ENCODE peak calls at places on chromosome 11, in nine cellular contexts. N is trophoblast cell, R is heart right ventricle, I is endodermal cell, Y is breast epithelium, P is prostate gland, E is heart left ventricle, O is foreskin keratinocyte, J is MM.1S. A is an unnamed sample. For H3K4me1, the result is how much of the 10 kb centered on the place peaks cover.

GRCh38 chr11:103465555-103466140 is 356.4 kb downstream of the DYNC2H1 start:
- DNase-seq in N (no peak), R (no peak), I (no peak), Y (no peak), P (no peak), E (no peak), O (no peak), J (peak), A (no peak)

GRCh38 chr11:130413383-130414106 is 14.9 kb downstream of the ADAMTS8 start:
- DNase-seq in N (peak), R (no peak), I (no peak), Y (no peak), P (no peak), E (no peak), O (peak), J (no peak), A (no peak)

GRCh38 chr11:29781268-29781667 is 235.6 kb downstream of the KCNA4 start:
- DNase-seq in N (no peak), R (peak), I (no peak), Y (no peak), P (no peak), E (peak), O (no peak), J (no peak), A (no peak)

GRCh38 chr11:112797072-112797471 is 164.1 kb upstream of the NCAM1 start:
- DNase-seq in N (peak), R (no peak), I (peak), Y (no peak), P (no peak), E (no peak), O (no peak), J (no peak), A (no peak)

GRCh38 chr11:44634401-44635281 is 69.2 kb downstream of the CD82 start:
- DNase-seq in N (no peak), R (peak), I (peak), Y (no peak), P (peak), E (peak), O (peak), J (no peak), A (no peak)

GRCh38 chr11:31641477-31642062 is 132.0 kb downstream of the ELP4 start:
- DNase-seq in N (peak), R (no peak), I (peak), Y (no peak), P (peak), E (no peak), O (peak), J (no peak), A (no peak)

GRCh38 chr11:47731466-47731865 is 16.3 kb upstream of the AGBL2 start:
- DNase-seq in N (no peak), R (no peak), I (no peak), Y (no peak), P (no peak), E (no peak), O (no peak), J (no peak), A (no peak)

GRCh38 chr11:134226806-134227325 is 2.4 kb downstream of the VPS26B start:
- DNase-seq in N (no peak), R (no peak), I (no peak), Y (no peak), P (no peak), E (no peak), O (no peak), J (no peak), A (no peak)

GRCh38 chr11:110828086-110828485 is 115.8 kb upstream of the ARHGAP20 start:
- DNase-seq in N (no peak), R (no peak), I (no peak), Y (no peak), P (no peak), E (no peak), O (no peak), J (no peak), A (no peak)

GRCh38 chr11:3808846-3809623 is 675 bp downstream of the PGAP2 start:
- DNase-seq in N (peak), R (no peak), I (peak), Y (no peak), P (peak), E (no peak), O (peak), J (peak), A (peak)

GRCh38 chr11:111137846-111138245 is 107.7 kb upstream of the POU2AF2 start:
- DNase-seq in N (no peak), R (no peak), I (no peak), Y (no peak), P (peak), E (no peak), O (no peak), J (no peak), A (no peak)

GRCh38 chr11:77411717-77412441 is 62.0 kb downstream of the PAK1 start:
- DNase-seq in N (peak), R (peak), I (peak), Y (peak), P (peak), E (peak), O (peak), J (peak), A (peak)

GRCh38 chr11:124194696-124195418 is 11.7 kb downstream of the OR10D3 start:
- DNase-seq in N (peak), R (no peak), I (peak), Y (no peak), P (no peak), E (no peak), O (peak), J (peak), A (no peak)

GRCh38 chr11:15936011-15936410 is 420.3 kb downstream of the SOX6 start:
- DNase-seq in N (no peak), R (no peak), I (no peak), Y (no peak), P (no peak), E (no peak), O (no peak), J (no peak), A (no peak)

GRCh38 chr11:109486129-109486528 is 64.1 kb downstream of the C11orf87 start:
- DNase-seq in N (no peak), R (no peak), I (no peak), Y (no peak), P (no peak), E (no peak), O (no peak), J (no peak), A (no peak)

GRCh38 chr11:72426758-72427157 is 7.6 kb downstream of the CLPB start:
- DNase-seq in N (no peak), R (no peak), I (no peak), Y (no peak), P (no peak), E (no peak), O (no peak), J (no peak), A (no peak)

DNA sequence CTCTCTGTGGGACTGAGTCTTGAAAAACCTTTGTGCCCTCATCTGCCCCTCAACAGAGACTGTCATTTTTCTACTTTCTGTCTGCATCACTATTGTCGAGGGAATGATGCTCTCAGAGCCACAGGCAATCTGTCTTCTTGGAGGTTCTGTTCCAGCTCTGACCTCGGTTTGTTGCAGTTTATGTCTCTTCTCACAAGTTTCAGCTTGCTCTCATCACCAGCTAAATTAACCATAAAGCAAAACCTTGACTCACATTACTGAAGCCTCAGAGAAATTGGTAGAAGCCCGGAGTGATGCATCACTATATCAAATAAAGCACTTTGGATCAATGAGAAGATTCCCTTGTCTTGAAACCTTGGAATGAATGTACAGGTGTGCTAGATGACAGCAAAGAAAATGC is 60.6 kb upstream of the BLID start:
- DNase-seq in N (no peak), R (no peak), I (no peak), Y (no peak), P (no peak), E (no peak), O (peak), J (no peak), A (no peak)
- H3K27ac ChIP-seq in N (no peak), R (no peak), I (no peak), Y (no peak), P (no peak), E (no peak), O (no peak), J (no peak), A (no peak)

DNA sequence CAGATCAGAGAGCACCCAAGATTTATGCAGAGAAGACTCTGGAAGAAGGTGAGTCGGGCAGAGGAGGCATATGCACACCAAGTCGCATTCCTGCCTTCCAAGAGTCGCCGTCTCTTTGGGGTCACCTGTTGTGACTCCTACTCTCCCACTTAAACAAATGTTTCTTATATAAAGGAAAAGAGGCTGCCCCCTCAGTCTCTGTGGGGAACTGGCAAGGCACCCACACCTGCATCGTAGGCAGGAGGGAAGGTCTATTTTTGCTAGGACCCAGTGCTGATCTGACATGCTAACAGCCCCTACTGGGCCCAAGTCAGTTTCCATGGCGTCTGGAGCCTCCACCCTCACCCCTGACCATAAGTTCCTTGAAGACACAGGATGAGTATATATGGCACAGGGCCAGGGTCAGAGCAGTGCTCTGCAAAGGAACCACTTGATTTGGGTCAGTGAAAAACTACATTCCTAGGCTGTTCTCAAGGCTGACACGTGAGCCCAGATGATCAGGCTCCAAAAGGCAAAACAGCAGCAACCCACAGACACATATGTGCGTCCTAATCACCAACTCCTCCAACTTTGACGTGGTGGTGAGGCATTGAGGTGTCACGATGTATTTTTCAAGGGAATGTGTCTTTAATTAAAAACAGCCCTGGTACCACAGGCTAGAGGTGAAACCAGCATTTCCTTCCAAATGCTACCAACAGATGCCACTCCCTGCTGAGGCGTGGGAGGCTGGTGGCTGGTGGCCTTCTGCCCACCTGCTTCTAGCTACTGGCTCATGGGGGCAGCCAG is 55.6 kb upstream of the CSNK2A3 start:
- DNase-seq in N (no peak), R (no peak), I (no peak), Y (no peak), P (no peak), E (no peak), O (no peak), J (no peak), A (no peak)
- H3K4me1 ChIP-seq in N (under half), R (under half), I (under half), Y (under half), P (under half), E (under half), O (under half), J (under half), A (under half)

GRCh38 chr11:95148938-95149337 is 59.3 kb downstream of the ENDOD1 start:
- DNase-seq in N (no peak), R (no peak), I (no peak), Y (no peak), P (no peak), E (no peak), O (no peak), J (no peak), A (no peak)
- H3K27ac ChIP-seq in N (no peak), R (peak), I (no peak), Y (peak), P (no peak), E (no peak), O (no peak), J (no peak), A (no peak)

DNA sequence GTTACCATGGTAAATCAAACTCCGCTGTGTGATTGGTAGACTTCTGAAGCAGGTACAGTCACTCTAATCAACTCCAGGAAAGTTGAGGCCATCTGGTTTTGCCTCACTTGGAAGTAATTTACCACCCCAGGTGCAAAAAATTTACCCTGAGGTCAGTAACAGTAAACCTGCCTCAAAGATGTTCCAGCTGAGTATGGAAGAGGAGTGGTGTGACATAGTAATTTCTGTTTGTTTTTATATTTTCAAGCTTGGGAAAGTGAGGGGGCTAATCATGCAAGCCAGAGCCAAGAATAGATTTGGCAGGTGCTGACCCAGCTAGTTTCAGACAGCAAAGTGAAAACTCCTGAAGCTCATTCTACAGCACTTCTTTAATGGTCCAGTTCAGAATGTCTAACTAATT is 691.6 kb downstream of the NTM start:
- DNase-seq in N (no peak), R (no peak), I (no peak), Y (no peak), P (no peak), E (no peak), O (peak), J (peak), A (no peak)
- H3K4me1 ChIP-seq in N (under half), R (under half), I (under half), Y (under half), P (under half), E (under half), O (half or more), J (under half), A (under half)

GRCh38 chr11:116422976-116423375 is 349.8 kb downstream of the BUD13 start:
- DNase-seq in N (no peak), R (no peak), I (peak), Y (no peak), P (no peak), E (no peak), O (no peak), J (no peak), A (no peak)
- H3K27ac ChIP-seq in N (no peak), R (no peak), I (no peak), Y (no peak), P (no peak), E (no peak), O (no peak), J (no peak), A (no peak)

DNA sequence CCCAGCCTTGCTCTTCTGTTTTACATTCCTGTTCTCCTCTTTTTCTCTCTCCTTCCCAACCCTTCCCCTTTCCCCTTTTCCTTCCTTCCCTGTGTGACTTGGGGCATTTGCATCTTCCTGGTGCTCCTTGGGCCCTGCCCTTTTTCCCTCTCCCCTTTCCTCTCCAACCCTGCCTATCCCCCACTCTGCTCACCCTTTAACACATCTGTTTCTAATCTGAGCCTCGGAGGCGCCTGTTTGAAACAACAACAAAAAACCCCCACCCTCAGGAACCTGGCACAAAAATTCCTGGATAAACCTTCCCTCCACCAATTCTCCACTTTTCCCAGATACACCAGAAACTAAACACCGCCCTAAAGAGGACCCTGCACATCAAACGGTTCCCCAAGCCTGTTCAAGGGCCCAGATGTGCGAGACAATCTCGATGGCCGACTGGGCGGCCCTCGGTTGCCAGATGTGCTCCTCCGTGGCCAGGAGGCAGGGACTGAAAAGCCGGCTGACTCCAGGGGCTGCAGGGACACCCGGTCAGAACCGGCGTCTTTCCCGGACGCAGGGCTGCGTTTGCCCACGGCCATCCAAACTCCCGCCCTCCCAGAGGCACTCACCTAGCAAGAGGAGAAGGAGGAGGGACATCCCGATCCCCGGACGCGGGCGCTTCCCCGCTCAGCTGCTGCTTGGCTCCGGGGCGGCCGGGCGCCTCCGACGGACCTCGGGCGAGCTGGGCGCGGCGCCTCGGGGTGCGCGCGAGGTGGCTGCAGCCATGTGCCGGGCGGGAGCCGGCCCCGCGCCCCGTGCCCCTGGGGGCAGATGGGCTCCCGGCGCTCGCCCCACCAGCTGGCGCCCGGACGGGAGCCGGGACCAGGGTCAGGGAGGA is 503 bp downstream of the CLMP start:
- DNase-seq in N (peak), R (no peak), I (peak), Y (no peak), P (no peak), E (no peak), O (no peak), J (no peak), A (no peak)
- H3K4me1 ChIP-seq in N (under half), R (under half), I (under half), Y (under half), P (under half), E (under half), O (under half), J (under half), A (under half)

GRCh38 chr11:19889531-19889930 is 176.9 kb downstream of the NAV2 start:
- DNase-seq in N (no peak), R (no peak), I (no peak), Y (no peak), P (no peak), E (no peak), O (no peak), J (no peak), A (no peak)
- H3K27ac ChIP-seq in N (no peak), R (no peak), I (no peak), Y (no peak), P (no peak), E (no peak), O (no peak), J (no peak), A (no peak)

DNA sequence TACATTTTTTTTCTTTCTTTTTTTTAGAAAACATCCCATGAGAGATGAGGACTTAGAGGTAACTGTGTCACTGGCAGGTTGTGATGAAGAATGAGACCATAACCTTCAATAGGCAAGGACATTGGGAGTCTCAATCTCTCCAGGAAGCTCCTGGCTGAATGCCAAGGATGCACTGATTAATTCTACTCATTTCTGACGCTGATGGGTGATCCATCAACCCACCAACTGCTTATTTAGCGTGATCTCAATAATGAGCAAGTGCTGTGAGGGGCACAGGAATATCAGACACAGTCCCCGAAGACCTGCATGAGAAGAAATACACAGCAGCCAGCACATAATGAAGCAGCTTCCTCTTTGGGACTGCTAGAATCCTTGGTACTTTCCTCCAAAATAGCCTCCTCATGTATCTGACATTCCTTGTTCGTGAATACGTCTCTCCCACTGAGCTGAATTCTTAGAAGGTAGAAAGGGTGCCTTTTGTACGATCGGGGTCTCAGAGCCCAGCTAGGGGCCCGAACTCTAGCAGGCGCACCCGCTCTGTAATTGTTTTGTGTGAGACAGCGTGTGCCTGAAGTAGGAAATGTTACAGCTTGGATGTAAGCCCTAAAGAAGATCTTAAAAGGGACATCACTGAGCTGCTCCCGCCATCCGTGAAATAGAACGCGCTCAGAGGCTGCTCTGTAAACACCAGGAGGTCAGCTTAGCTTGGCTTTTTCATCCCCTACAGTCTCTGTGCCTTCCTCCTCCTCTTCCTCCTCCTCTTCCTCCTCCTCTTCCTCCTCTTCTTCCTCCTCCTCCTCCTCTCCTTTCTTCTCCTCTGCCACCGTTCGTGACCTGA is 7.2 kb downstream of the CLMP start:
- DNase-seq in N (no peak), R (no peak), I (no peak), Y (no peak), P (no peak), E (no peak), O (no peak), J (no peak), A (no peak)
- H3K4me1 ChIP-seq in N (under half), R (under half), I (under half), Y (under half), P (under half), E (under half), O (under half), J (under half), A (under half)

DNA sequence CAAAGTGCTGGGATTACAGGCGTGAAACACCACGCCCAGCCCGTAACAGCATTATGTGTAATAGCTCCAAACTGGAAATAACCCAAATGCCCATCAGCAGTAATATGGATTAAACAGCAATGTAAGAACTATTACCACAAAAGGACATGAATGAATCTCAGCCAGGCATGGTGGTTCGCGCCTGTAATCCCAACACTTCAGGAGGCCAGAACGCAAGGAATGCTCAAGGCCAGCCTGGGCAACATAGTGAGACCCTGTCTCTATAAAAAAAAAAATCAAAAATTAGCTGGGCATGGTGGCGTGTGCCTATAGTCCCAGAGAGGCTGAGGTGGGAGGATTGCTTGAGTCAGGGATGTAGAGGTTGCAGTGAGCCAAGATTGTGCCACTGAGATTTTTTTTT is 3.1 kb upstream of the DPF2 start:
- DNase-seq in N (no peak), R (no peak), I (no peak), Y (no peak), P (no peak), E (no peak), O (no peak), J (no peak), A (no peak)
- H3K27ac ChIP-seq in N (no peak), R (no peak), I (no peak), Y (no peak), P (no peak), E (no peak), O (no peak), J (no peak), A (no peak)

A was measured in effector memory CD4-positive, alpha-beta T cell.